ENCODE peak calls at places on chromosomes 12 and 14, in four cellular contexts. K is cardiac muscle cell, Y is IMR-90, H is psoas muscle. F is an unnamed sample.

GRCh38 chr12:69527506-69528272 is 57.5 kb downstream of the FRS2 start:
- DNase-seq in K (peak; percentile 71), Y (peak; percentile 91), H (no peak), F (peak; percentile 16)

GRCh38 chr12:4447151-4447550 is 1.5 kb upstream of the FGF6 start:
- DNase-seq in H (no peak), Y (no peak), K (no peak), F (no peak)

GRCh38 chr12:61854902-61855301 is 405.3 kb upstream of the USP15 start:
- DNase-seq in Y (no peak), H (no peak), K (no peak), F (no peak)

GRCh38 chr12:65525501-65526141 is 247.1 kb downstream of the MSRB3 start:
- DNase-seq in H (no peak), K (peak; percentile 35), Y (peak; percentile 85), F (no peak)

GRCh38 chr12:93361159-93361919 is 16.4 kb upstream of the NUDT4 start:
- DNase-seq in Y (peak; percentile 39), K (peak; percentile 65), H (peak; percentile 54), F (peak; percentile 85)

GRCh38 chr14:101458536-101459391 is 102.5 kb upstream of the DIO3 start:
- DNase-seq in Y (no peak), H (no peak), K (no peak), F (no peak)

GRCh38 chr14:91889477-91890211 is 22.3 kb upstream of the TC2N start:
- DNase-seq in K (no peak), Y (no peak), H (no peak), F (no peak)

GRCh38 chr14:22994762-22995275 is 12.5 kb upstream of the AJUBA start:
- DNase-seq in K (peak; percentile 76), Y (peak; percentile 48), H (no peak), F (peak; percentile 55)

GRCh38 chr12:53105256-53105655 is 2.0 kb downstream of the SOAT2 start:
- DNase-seq in Y (no peak), H (no peak), K (no peak), F (no peak)

GRCh38 chr12:8644345-8645248 is 18.0 kb downstream of the MFAP5 start:
- DNase-seq in K (peak; percentile 6), H (no peak), Y (no peak), F (no peak)

GRCh38 chr14:53767566-53767965 is 189.1 kb downstream of the BMP4 start:
- DNase-seq in K (peak; percentile 2), Y (no peak), H (no peak), F (no peak)

GRCh38 chr12:89708793-89709156 is at the start of gene ATP2B1:
- DNase-seq in K (peak; percentile 92), Y (peak; percentile 83), H (peak; percentile 88), F (peak; percentile 89)
- H3K4me3 ChIP-seq in K (peak within 1 kb of the TSS; percentile 96), Y (peak within 1 kb of the TSS; percentile 86), H (peak within 1 kb of the TSS; percentile 91), F (peak within 1 kb of the TSS; percentile 89)

DNA sequence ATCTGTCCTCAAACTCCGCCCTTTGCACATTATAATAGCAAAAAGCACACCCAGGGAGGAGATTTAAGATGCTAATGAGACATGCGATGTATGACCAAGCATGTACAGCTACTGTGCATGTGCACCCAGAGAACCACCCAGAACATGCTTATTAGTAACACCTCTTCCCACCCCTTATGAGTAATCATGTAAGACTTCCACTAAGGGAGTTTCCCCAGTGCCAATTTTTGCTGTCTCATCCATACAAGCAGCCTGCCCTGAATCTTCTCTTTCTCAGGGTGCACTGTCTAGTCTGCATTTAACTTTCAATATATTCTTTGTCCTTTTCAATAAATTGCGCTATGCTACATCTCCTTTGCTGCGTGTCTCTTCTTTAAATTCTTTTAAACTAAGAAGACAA is 830.0 kb upstream of the NOVA1 start:
- DNase-seq in K (peak; percentile 43), H (no peak), Y (no peak), F (peak; percentile 18)
- H3K9me3 ChIP-seq in K (no peaks in the 10 kb centered on the region), H (no peaks in the 10 kb centered on the region), Y (no peaks in the 10 kb centered on the region), F (no peaks in the 10 kb centered on the region)

GRCh38 chr12:12776261-12776660 is 9.2 kb upstream of the APOLD1 start:
- DNase-seq in Y (peak; percentile 23), H (no peak), K (peak; percentile 27), F (no peak)

GRCh38 chr12:12764824-12765223 is 20.6 kb upstream of the APOLD1 start:
- DNase-seq in K (no peak), Y (no peak), H (no peak), F (no peak)

GRCh38 chr12:12774791-12775190 is 10.7 kb upstream of the APOLD1 start:
- DNase-seq in H (no peak), Y (peak; percentile 10), K (no peak), F (no peak)

GRCh38 chr12:12770262-12770661 is 15.2 kb upstream of the APOLD1 start:
- DNase-seq in K (no peak), H (no peak), Y (no peak), F (no peak)
- H3K4me3 ChIP-seq in K (no peak overlapping the region), H (no peak overlapping the region), Y (no peak overlapping the region), F (no peak overlapping the region)

DNA sequence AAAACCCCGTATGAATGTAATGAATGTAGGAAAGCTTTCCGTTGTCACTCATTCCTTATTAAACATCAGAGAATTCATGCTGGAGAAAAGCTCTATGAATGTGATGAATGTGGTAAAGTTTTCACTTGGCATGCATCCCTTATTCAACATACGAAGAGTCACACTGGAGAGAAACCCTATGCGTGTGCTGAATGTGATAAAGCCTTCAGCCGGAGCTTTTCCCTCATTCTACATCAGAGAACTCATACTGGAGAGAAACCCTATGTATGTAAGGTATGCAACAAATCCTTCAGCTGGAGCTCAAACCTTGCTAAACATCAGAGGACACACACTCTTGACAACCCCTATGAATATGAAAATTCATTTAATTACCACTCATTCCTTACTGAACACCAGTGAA is 23.8 kb downstream of the ZNF891 start:
- DNase-seq in Y (no peak), K (peak; percentile 9), H (no peak), F (no peak)
- H3K9me3 ChIP-seq in Y (peaks cover 85% of the 10 kb centered on the region), K (peaks cover 41% of the 10 kb centered on the region), H (peaks cover 99% of the 10 kb centered on the region), F (peaks cover 50% of the 10 kb centered on the region)

GRCh38 chr14:74905595-74906142 is 17.4 kb downstream of the RPS6KL1 start:
- DNase-seq in K (peak; percentile 59), Y (peak; percentile 34), H (peak; percentile 80), F (peak; percentile 35)

GRCh38 chr14:74904623-74905503 is 18.2 kb downstream of the RPS6KL1 start:
- DNase-seq in K (no peak), Y (no peak), H (no peak), F (no peak)

GRCh38 chr14:74908861-74909341 is 14.2 kb downstream of the RPS6KL1 start:
- DNase-seq in H (no peak), K (no peak), Y (no peak), F (no peak)

GRCh38 chr14:74907744-74908143 is 15.3 kb downstream of the RPS6KL1 start:
- DNase-seq in Y (no peak), H (no peak), K (peak; percentile 32), F (no peak)

GRCh38 chr14:74906923-74907620 is 16.0 kb downstream of the RPS6KL1 start:
- DNase-seq in K (no peak), H (no peak), Y (no peak), F (no peak)
- H3K4me3 ChIP-seq in K (no peak overlapping the region), H (no peak overlapping the region), Y (no peak overlapping the region), F (no peak overlapping the region)

GRCh38 chr14:106442857-106443256 is 916.5 kb downstream of the TMEM121 start:
- DNase-seq in K (no peak), Y (no peak), H (no peak), F (no peak)
- H3K9me3 ChIP-seq in K (no peaks in the 10 kb centered on the region), Y (peaks cover 20% of the 10 kb centered on the region), H (no peaks in the 10 kb centered on the region), F (no peaks in the 10 kb centered on the region)

DNA sequence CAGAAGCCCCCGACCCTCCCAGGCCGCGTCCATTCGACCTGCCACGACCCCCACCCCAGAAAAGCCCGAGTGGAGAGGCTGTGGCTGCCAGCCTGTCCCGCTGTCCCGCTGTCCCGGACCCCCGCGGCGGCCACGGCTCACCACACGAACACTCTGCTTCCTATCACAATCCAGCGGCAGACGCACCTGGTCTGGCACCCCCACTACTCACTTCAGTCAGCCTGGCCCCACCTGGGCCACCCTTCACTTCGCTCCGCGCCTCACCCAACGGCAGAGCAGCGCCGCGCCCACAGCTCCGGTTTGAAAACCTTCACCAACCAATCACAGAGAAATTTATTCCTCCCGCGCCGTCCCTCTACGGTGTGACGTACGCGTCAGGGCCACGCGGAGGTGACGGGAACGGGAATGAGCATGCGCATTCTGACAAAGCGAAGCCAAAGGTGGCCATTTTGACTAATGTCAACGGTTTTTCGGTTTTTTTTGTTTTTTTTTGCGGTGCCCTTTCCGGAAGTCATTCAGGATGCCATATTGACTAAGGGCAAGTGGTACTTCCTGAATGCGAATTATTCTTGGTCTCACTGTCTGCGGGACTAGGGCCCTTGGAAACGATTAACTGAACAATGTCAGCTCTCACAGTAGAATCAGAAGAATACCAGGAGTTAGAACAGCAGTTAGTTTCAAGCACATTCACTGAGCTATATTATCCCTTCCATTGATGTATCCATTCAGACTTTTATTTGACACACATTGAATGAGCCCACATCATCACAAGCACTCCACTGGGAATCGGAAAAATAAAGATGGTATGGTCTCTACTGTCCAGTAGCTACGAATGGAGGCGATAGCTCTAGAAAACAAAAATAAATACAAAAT is at the start of gene RACGAP1:
- DNase-seq in K (peak; percentile 99), Y (peak; percentile 98), H (peak; percentile 94), F (peak; percentile 94)
- H3K4me3 ChIP-seq in K (peak within 1 kb of the TSS; percentile 77), Y (peak within 1 kb of the TSS; percentile 83), H (peak within 1 kb of the TSS; percentile 76), F (peak within 1 kb of the TSS; percentile 89)